ENCODE peak calls at places on chromosomes 11 and 22, in eight cellular contexts. R, Y, X, G, L, P, Q and J are unnamed samples.

GRCh38 chr11:120929664-120930154 is 94.2 kb upstream of the TBCEL start:
- DNase-seq in R (peak; percentile 36), Y (no peak), X (peak; percentile 39), G (peak; percentile 41), L (no peak), P (peak; percentile 42), Q (peak; percentile 44), J (no peak)

GRCh38 chr11:44607987-44608386 is 42.5 kb downstream of the CD82 start:
- DNase-seq in R (no peak), Y (no peak), X (no peak), G (no peak), L (no peak), P (no peak), Q (no peak), J (no peak)

GRCh38 chr11:129637473-129637872 is 178.2 kb upstream of the TMEM45B start:
- DNase-seq in R (no peak), Y (no peak), X (no peak), G (no peak), L (no peak), P (no peak), Q (no peak), J (no peak)

GRCh38 chr11:118007040-118007439 is 20.8 kb downstream of the IL10RA start:
- DNase-seq in R (no peak), Y (no peak), X (no peak), G (no peak), L (no peak), P (no peak), Q (no peak), J (no peak)

GRCh38 chr11:119422505-119423416 is at the start of gene THY1:
- DNase-seq in R (no peak), Y (no peak), X (no peak), G (no peak), L (no peak), P (no peak), Q (no peak), J (no peak)

GRCh38 chr11:99693941-99694492 is 673.3 kb downstream of the CNTN5 start:
- DNase-seq in R (no peak), Y (no peak), X (no peak), G (no peak), L (no peak), P (peak; percentile 56), Q (no peak), J (no peak)

GRCh38 chr11:61904539-61905048 is 12.8 kb downstream of the RAB3IL1 start:
- DNase-seq in R (peak; percentile 81), Y (no peak), X (no peak), G (no peak), L (no peak), P (no peak), Q (no peak), J (peak; percentile 85)

GRCh38 chr11:110031171-110031570 is 62.0 kb upstream of the ZC3H12C start:
- DNase-seq in R (no peak), Y (no peak), X (no peak), G (no peak), L (no peak), P (no peak), Q (no peak), J (no peak)

GRCh38 chr11:68040121-68040956 is 1.5 kb downstream of the TCIRG1 start:
- DNase-seq in R (peak; percentile 75), Y (peak; percentile 88), X (peak; percentile 75), G (peak; percentile 68), L (peak; percentile 48), P (peak; percentile 70), Q (peak; percentile 73), J (peak; percentile 89)

GRCh38 chr11:4647795-4648194 is 4.0 kb downstream of the OR51E1 start:
- DNase-seq in R (no peak), Y (no peak), X (no peak), G (no peak), L (peak; percentile 42), P (no peak), Q (no peak), J (no peak)

GRCh38 chr11:35393093-35393492 is 26.3 kb downstream of the SLC1A2 start:
- DNase-seq in R (no peak), Y (no peak), X (no peak), G (no peak), L (no peak), P (no peak), Q (no peak), J (no peak)

GRCh38 chr11:2901854-2902783 is 16.5 kb upstream of the CDKN1C start:
- DNase-seq in R (peak; percentile 97), Y (peak; percentile 99), X (peak; percentile 97), G (peak; percentile 99), L (peak; percentile 93), P (peak; percentile 97), Q (peak; percentile 95), J (peak; percentile 95)

GRCh38 chr11:126497581-126498109 is 142.2 kb downstream of the ST3GAL4 start:
- DNase-seq in R (no peak), Y (peak; percentile 58), X (no peak), G (no peak), L (no peak), P (no peak), Q (no peak), J (no peak)

GRCh38 chr11:66951927-66952337 is 6.3 kb downstream of the PC start:
- DNase-seq in R (peak; percentile 62), Y (no peak), X (no peak), G (peak; percentile 53), L (no peak), P (peak; percentile 31), Q (no peak), J (no peak)

GRCh38 chr22:35397095-35397904 is 2.6 kb upstream of the MCM5 start:
- DNase-seq in R (no peak), Y (no peak), X (no peak), G (no peak), L (no peak), P (peak; percentile 36), Q (peak; percentile 66), J (no peak)

GRCh38 chr11:18071098-18071705 is 25.1 kb upstream of the TPH1 start:
- DNase-seq in R (no peak), Y (no peak), X (no peak), G (no peak), L (no peak), P (no peak), Q (no peak), J (no peak)

GRCh38 chr11:112655386-112655785 is 305.8 kb upstream of the NCAM1 start:
- DNase-seq in R (peak; percentile 33), Y (peak; percentile 84), X (peak; percentile 90), G (peak; percentile 32), L (peak; percentile 67), P (peak; percentile 69), Q (peak; percentile 86), J (peak; percentile 29)

GRCh38 chr22:44237290-44237689 is 56.6 kb downstream of the PARVG start:
- DNase-seq in R (no peak), Y (no peak), X (no peak), G (no peak), L (no peak), P (no peak), Q (no peak), J (no peak)

GRCh38 chr11:120034881-120035620 is 102.9 kb downstream of the TRIM29 start:
- DNase-seq in R (no peak), Y (no peak), X (no peak), G (no peak), L (no peak), P (no peak), Q (no peak), J (no peak)

GRCh38 chr22:50734343-50734771 is 3.6 kb upstream of the ACR start:
- DNase-seq in R (no peak), Y (peak; percentile 45), X (no peak), G (no peak), L (no peak), P (no peak), Q (peak; percentile 17), J (no peak)

GRCh38 chr11:35529971-35530495 is 4.6 kb upstream of the PAMR1 start:
- DNase-seq in R (no peak), Y (peak; percentile 68), X (peak; percentile 47), G (no peak), L (peak; percentile 55), P (no peak), Q (no peak), J (no peak)

GRCh38 chr11:12086271-12087074 is 23.9 kb upstream of the MICAL2 start:
- DNase-seq in R (peak; percentile 57), Y (peak; percentile 90), X (peak; percentile 82), G (peak; percentile 64), L (peak; percentile 48), P (peak; percentile 61), Q (no peak), J (no peak)
- H3K4me3 ChIP-seq in R (no peak overlapping the region), Y (no peak overlapping the region), X (no peak overlapping the region), G (no peak overlapping the region), L (no peak overlapping the region), P (no peak overlapping the region), Q (no peak overlapping the region), J (no peak overlapping the region)

DNA sequence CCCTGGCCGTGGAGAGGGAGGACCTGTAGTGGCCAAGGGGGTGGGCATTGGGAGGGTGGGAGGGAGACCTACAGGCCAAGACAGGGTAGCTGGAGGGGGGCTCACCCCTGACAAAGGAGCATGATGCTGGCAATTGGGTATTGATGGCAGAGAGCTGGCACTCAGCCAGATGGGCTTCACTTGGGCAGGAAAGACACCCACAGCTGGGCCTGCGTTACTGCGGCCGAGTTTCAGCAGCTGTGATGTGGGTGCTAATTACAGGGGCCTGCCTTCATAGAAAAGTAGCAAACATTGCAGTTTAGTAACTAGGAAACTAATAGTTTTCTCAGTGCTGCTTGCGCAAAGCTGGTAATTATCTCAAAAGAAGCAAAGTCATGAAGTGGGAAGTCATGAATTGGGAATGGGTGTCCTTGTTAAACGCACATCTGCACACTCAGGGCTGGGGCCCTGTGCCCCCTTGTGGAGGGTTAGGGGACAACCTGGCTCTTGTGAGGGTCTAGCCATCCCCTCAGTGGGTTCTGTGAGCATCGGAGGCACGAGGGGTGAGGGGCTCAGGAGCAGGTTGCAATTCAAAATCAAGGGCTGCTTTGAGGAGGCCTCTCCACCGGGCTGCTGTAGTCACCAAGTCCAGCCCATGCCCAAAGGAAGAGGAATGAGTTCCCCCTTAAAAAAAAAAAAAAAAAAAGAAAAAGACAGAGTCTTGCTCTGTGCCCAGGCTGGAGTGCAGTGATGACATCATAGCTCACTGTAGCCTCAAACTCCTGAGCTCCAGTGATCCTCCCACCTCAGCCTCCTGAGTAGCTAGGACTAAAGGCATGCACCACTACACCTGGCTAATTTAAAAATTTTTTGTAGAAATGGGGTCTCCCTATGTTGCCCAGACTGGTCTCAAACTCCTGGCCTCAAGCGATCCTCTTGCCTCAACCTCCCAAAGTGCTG is 24.4 kb upstream of the TXNRD2 start:
- DNase-seq in R (no peak), Y (no peak), X (no peak), G (no peak), L (no peak), P (no peak), Q (no peak), J (no peak)
- H3K36me3 ChIP-seq in R (peaks cover 60% of the 10 kb centered on the region), Y (peaks cover 6% of the 10 kb centered on the region), X (peaks cover 67% of the 10 kb centered on the region), G (no peaks in the 10 kb centered on the region), L (no peaks in the 10 kb centered on the region), P (no peaks in the 10 kb centered on the region), Q (no peaks in the 10 kb centered on the region), J (peaks cover 17% of the 10 kb centered on the region)

GRCh38 chr11:75734491-75735180 is 17.0 kb downstream of the MOGAT2 start:
- DNase-seq in R (peak; percentile 50), Y (no peak), X (no peak), G (peak; percentile 69), L (no peak), P (no peak), Q (no peak), J (no peak)
- TF ChIP-seq POLR2A in R (no peak), Y (no peak), X (no peak), G (peak; percentile 26), L (no peak), P (no peak), Q (no peak), J (no peak)

DNA sequence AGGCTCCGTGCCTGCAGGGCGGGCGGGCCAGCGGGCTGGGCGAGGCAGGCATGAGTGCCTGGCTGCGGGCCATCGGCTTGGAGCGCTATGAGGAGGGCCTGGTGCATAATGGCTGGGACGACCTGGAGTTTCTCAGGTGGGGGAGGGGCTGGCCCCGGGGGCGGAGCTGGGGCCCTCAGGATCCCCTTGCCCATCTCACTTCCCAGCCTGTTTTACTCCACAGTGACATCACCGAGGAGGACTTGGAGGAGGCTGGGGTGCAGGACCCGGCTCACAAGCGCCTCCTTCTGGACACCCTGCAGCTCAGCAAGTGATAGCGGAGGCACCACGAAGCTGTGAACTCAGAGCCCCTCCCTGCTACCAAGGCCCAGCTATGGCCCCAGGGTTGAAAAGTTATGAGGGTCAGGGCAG is 5.9 kb downstream of the PHOX2A start:
- DNase-seq in R (peak; percentile 53), Y (peak; percentile 90), X (peak; percentile 52), G (peak; percentile 69), L (no peak), P (peak; percentile 73), Q (peak; percentile 63), J (peak; percentile 82)
- H3K4me3 ChIP-seq in R (no peak overlapping the region), Y (no peak overlapping the region), X (no peak overlapping the region), G (no peak overlapping the region), L (no peak overlapping the region), P (no peak overlapping the region), Q (no peak overlapping the region), J (no peak overlapping the region)